ENCODE peak calls at places on chromosomes 16 and 17, in nine cellular contexts. One of them, this sample, is unnamed.

GRCh38 chr16:54203384-54203783 is 83.2 kb downstream of the IRX3 start:
- DNase-seq in T1000: no peak
- DNase-seq in GM23338: no peak
- DNase-seq in activated CD8-positive, alpha-beta memory T cell treated with anti-CD3 and anti-CD28 coated beads for 1 hour: no peak
- DNase-seq in CD8-positive, alpha-beta memory T cell: no peak
- DNase-seq in amniotic stem cell: no peak
- DNase-seq in Calu3: no peak
- DNase-seq in neural crest cell: no peak
- DNase-seq in MCF 10A: no peak
- DNase-seq in this sample: no peak

GRCh38 chr17:81401727-81402529 is 6.7 kb downstream of the BAHCC1 start:
- DNase-seq in T1000: no peak
- DNase-seq in GM23338: peak
- DNase-seq in activated CD8-positive, alpha-beta memory T cell treated with anti-CD3 and anti-CD28 coated beads for 1 hour: no peak
- DNase-seq in CD8-positive, alpha-beta memory T cell: no peak
- DNase-seq in amniotic stem cell: no peak
- DNase-seq in Calu3: no peak
- DNase-seq in neural crest cell: peak
- DNase-seq in MCF 10A: peak
- DNase-seq in this sample: peak

GRCh38 chr16:31695667-31696066 is 168.0 kb downstream of the AHSP start:
- DNase-seq in T1000: no peak
- DNase-seq in GM23338: no peak
- DNase-seq in activated CD8-positive, alpha-beta memory T cell treated with anti-CD3 and anti-CD28 coated beads for 1 hour: no peak
- DNase-seq in CD8-positive, alpha-beta memory T cell: peak
- DNase-seq in amniotic stem cell: no peak
- DNase-seq in Calu3: no peak
- DNase-seq in neural crest cell: no peak
- DNase-seq in MCF 10A: no peak
- DNase-seq in this sample: no peak

GRCh38 chr16:11372924-11373306 is 27.7 kb downstream of the RMI2 start:
- DNase-seq in T1000: no peak
- DNase-seq in GM23338: no peak
- DNase-seq in activated CD8-positive, alpha-beta memory T cell treated with anti-CD3 and anti-CD28 coated beads for 1 hour: no peak
- DNase-seq in CD8-positive, alpha-beta memory T cell: no peak
- DNase-seq in amniotic stem cell: no peak
- DNase-seq in Calu3: no peak
- DNase-seq in neural crest cell: no peak
- DNase-seq in MCF 10A: no peak
- DNase-seq in this sample: no peak

GRCh38 chr17:33459078-33459940 is 166.2 kb upstream of the ASIC2 start:
- DNase-seq in T1000: no peak
- DNase-seq in GM23338: peak
- DNase-seq in activated CD8-positive, alpha-beta memory T cell treated with anti-CD3 and anti-CD28 coated beads for 1 hour: no peak
- DNase-seq in CD8-positive, alpha-beta memory T cell: no peak
- DNase-seq in amniotic stem cell: no peak
- DNase-seq in Calu3: no peak
- DNase-seq in neural crest cell: no peak
- DNase-seq in MCF 10A: no peak
- DNase-seq in this sample: no peak

GRCh38 chr16:1727651-1728624 is 21.9 kb downstream of the MAPK8IP3 start:
- DNase-seq in T1000: no peak
- DNase-seq in GM23338: no peak
- DNase-seq in activated CD8-positive, alpha-beta memory T cell treated with anti-CD3 and anti-CD28 coated beads for 1 hour: no peak
- DNase-seq in CD8-positive, alpha-beta memory T cell: no peak
- DNase-seq in amniotic stem cell: no peak
- DNase-seq in Calu3: no peak
- DNase-seq in neural crest cell: no peak
- DNase-seq in MCF 10A: no peak
- DNase-seq in this sample: no peak

GRCh38 chr17:45098081-45098868 is 34.0 kb downstream of the PLCD3 start:
- DNase-seq in T1000: no peak
- DNase-seq in GM23338: no peak
- DNase-seq in activated CD8-positive, alpha-beta memory T cell treated with anti-CD3 and anti-CD28 coated beads for 1 hour: no peak
- DNase-seq in CD8-positive, alpha-beta memory T cell: no peak
- DNase-seq in amniotic stem cell: no peak
- DNase-seq in Calu3: no peak
- DNase-seq in neural crest cell: no peak
- DNase-seq in MCF 10A: no peak
- DNase-seq in this sample: no peak

GRCh38 chr17:64216385-64217248 is 46.4 kb downstream of the TEX2 start:
- DNase-seq in T1000: peak
- DNase-seq in GM23338: peak
- DNase-seq in activated CD8-positive, alpha-beta memory T cell treated with anti-CD3 and anti-CD28 coated beads for 1 hour: no peak
- DNase-seq in CD8-positive, alpha-beta memory T cell: no peak
- DNase-seq in amniotic stem cell: no peak
- DNase-seq in Calu3: peak
- DNase-seq in neural crest cell: no peak
- DNase-seq in MCF 10A: peak
- DNase-seq in this sample: peak

GRCh38 chr16:50598256-50598894 is 50.2 kb downstream of the NKD1 start:
- DNase-seq in T1000: no peak
- DNase-seq in GM23338: no peak
- DNase-seq in activated CD8-positive, alpha-beta memory T cell treated with anti-CD3 and anti-CD28 coated beads for 1 hour: no peak
- DNase-seq in CD8-positive, alpha-beta memory T cell: no peak
- DNase-seq in amniotic stem cell: no peak
- DNase-seq in Calu3: no peak
- DNase-seq in neural crest cell: no peak
- DNase-seq in MCF 10A: no peak
- DNase-seq in this sample: no peak

GRCh38 chr17:32881054-32881453 is 4.1 kb upstream of the MYO1D start:
- DNase-seq in T1000: no peak
- DNase-seq in GM23338: no peak
- DNase-seq in activated CD8-positive, alpha-beta memory T cell treated with anti-CD3 and anti-CD28 coated beads for 1 hour: no peak
- DNase-seq in CD8-positive, alpha-beta memory T cell: no peak
- DNase-seq in amniotic stem cell: no peak
- DNase-seq in Calu3: no peak
- DNase-seq in neural crest cell: no peak
- DNase-seq in MCF 10A: no peak
- DNase-seq in this sample: no peak

GRCh38 chr17:55683554-55684315 is 38.9 kb downstream of the TMEM100 start:
- DNase-seq in T1000: no peak
- DNase-seq in GM23338: no peak
- DNase-seq in activated CD8-positive, alpha-beta memory T cell treated with anti-CD3 and anti-CD28 coated beads for 1 hour: no peak
- DNase-seq in CD8-positive, alpha-beta memory T cell: no peak
- DNase-seq in amniotic stem cell: no peak
- DNase-seq in Calu3: no peak
- DNase-seq in neural crest cell: no peak
- DNase-seq in MCF 10A: no peak
- DNase-seq in this sample: no peak

GRCh38 chr17:8649157-8650118 is 18.9 kb upstream of the MYH10 start:
- DNase-seq in T1000: no peak
- DNase-seq in GM23338: no peak
- DNase-seq in activated CD8-positive, alpha-beta memory T cell treated with anti-CD3 and anti-CD28 coated beads for 1 hour: no peak
- DNase-seq in CD8-positive, alpha-beta memory T cell: no peak
- DNase-seq in amniotic stem cell: peak
- DNase-seq in Calu3: no peak
- DNase-seq in neural crest cell: no peak
- DNase-seq in MCF 10A: peak
- DNase-seq in this sample: no peak

GRCh38 chr17:27256225-27257030 is 37.5 kb upstream of the WSB1 start:
- DNase-seq in T1000: no peak
- DNase-seq in GM23338: no peak
- DNase-seq in activated CD8-positive, alpha-beta memory T cell treated with anti-CD3 and anti-CD28 coated beads for 1 hour: no peak
- DNase-seq in CD8-positive, alpha-beta memory T cell: no peak
- DNase-seq in amniotic stem cell: no peak
- DNase-seq in Calu3: no peak
- DNase-seq in neural crest cell: no peak
- DNase-seq in MCF 10A: peak
- DNase-seq in this sample: no peak

GRCh38 chr17:57166803-57167202 is 81.8 kb downstream of the AKAP1 start:
- DNase-seq in T1000: no peak
- DNase-seq in GM23338: peak
- DNase-seq in activated CD8-positive, alpha-beta memory T cell treated with anti-CD3 and anti-CD28 coated beads for 1 hour: no peak
- DNase-seq in CD8-positive, alpha-beta memory T cell: no peak
- DNase-seq in amniotic stem cell: no peak
- DNase-seq in Calu3: no peak
- DNase-seq in neural crest cell: no peak
- DNase-seq in MCF 10A: peak
- DNase-seq in this sample: peak

GRCh38 chr17:78034429-78035091 is 76.1 kb downstream of the TNRC6C start:
- DNase-seq in T1000: no peak
- DNase-seq in GM23338: no peak
- DNase-seq in activated CD8-positive, alpha-beta memory T cell treated with anti-CD3 and anti-CD28 coated beads for 1 hour: no peak
- DNase-seq in CD8-positive, alpha-beta memory T cell: no peak
- DNase-seq in amniotic stem cell: no peak
- DNase-seq in Calu3: no peak
- DNase-seq in neural crest cell: no peak
- DNase-seq in MCF 10A: peak
- DNase-seq in this sample: no peak

GRCh38 chr17:39485555-39485954 is 24.3 kb downstream of the CDK12 start:
- DNase-seq in T1000: peak
- DNase-seq in GM23338: no peak
- DNase-seq in activated CD8-positive, alpha-beta memory T cell treated with anti-CD3 and anti-CD28 coated beads for 1 hour: no peak
- DNase-seq in CD8-positive, alpha-beta memory T cell: no peak
- DNase-seq in amniotic stem cell: peak
- DNase-seq in Calu3: peak
- DNase-seq in neural crest cell: no peak
- DNase-seq in MCF 10A: peak
- DNase-seq in this sample: peak

GRCh38 chr17:28344011-28344410 is 8.4 kb downstream of the TNFAIP1 start:
- DNase-seq in T1000: no peak
- DNase-seq in GM23338: no peak
- DNase-seq in activated CD8-positive, alpha-beta memory T cell treated with anti-CD3 and anti-CD28 coated beads for 1 hour: no peak
- DNase-seq in CD8-positive, alpha-beta memory T cell: no peak
- DNase-seq in amniotic stem cell: no peak
- DNase-seq in Calu3: no peak
- DNase-seq in neural crest cell: no peak
- DNase-seq in MCF 10A: no peak
- DNase-seq in this sample: no peak

GRCh38 chr16:70163596-70163995 is 10.0 kb upstream of the CLEC18C start:
- DNase-seq in T1000: no peak
- DNase-seq in GM23338: no peak
- DNase-seq in activated CD8-positive, alpha-beta memory T cell treated with anti-CD3 and anti-CD28 coated beads for 1 hour: no peak
- DNase-seq in CD8-positive, alpha-beta memory T cell: no peak
- DNase-seq in amniotic stem cell: no peak
- DNase-seq in Calu3: no peak
- DNase-seq in neural crest cell: no peak
- DNase-seq in MCF 10A: no peak
- DNase-seq in this sample: no peak

GRCh38 chr17:16215965-16216316 is 607 bp upstream of the NCOR1 start:
- DNase-seq in T1000: no peak
- DNase-seq in GM23338: peak
- DNase-seq in activated CD8-positive, alpha-beta memory T cell treated with anti-CD3 and anti-CD28 coated beads for 1 hour: no peak
- DNase-seq in CD8-positive, alpha-beta memory T cell: no peak
- DNase-seq in amniotic stem cell: no peak
- DNase-seq in Calu3: no peak
- DNase-seq in neural crest cell: no peak
- DNase-seq in MCF 10A: no peak
- DNase-seq in this sample: peak

GRCh38 chr17:17416400-17417360 is 60.1 kb upstream of the MED9 start:
- DNase-seq in T1000: no peak
- DNase-seq in GM23338: no peak
- DNase-seq in activated CD8-positive, alpha-beta memory T cell treated with anti-CD3 and anti-CD28 coated beads for 1 hour: no peak
- DNase-seq in CD8-positive, alpha-beta memory T cell: no peak
- DNase-seq in amniotic stem cell: no peak
- DNase-seq in Calu3: peak
- DNase-seq in neural crest cell: no peak
- DNase-seq in MCF 10A: peak
- DNase-seq in this sample: no peak

GRCh38 chr17:82296511-82297279 is 20.7 kb downstream of the CD7 start:
- DNase-seq in T1000: no peak
- DNase-seq in GM23338: no peak
- DNase-seq in activated CD8-positive, alpha-beta memory T cell treated with anti-CD3 and anti-CD28 coated beads for 1 hour: no peak
- DNase-seq in CD8-positive, alpha-beta memory T cell: no peak
- DNase-seq in amniotic stem cell: no peak
- DNase-seq in Calu3: no peak
- DNase-seq in neural crest cell: no peak
- DNase-seq in MCF 10A: peak
- DNase-seq in this sample: no peak

GRCh38 chr17:77619851-77620250 is 338.7 kb upstream of the TNRC6C start:
- DNase-seq in T1000: no peak
- DNase-seq in GM23338: no peak
- DNase-seq in activated CD8-positive, alpha-beta memory T cell treated with anti-CD3 and anti-CD28 coated beads for 1 hour: no peak
- DNase-seq in CD8-positive, alpha-beta memory T cell: no peak
- DNase-seq in amniotic stem cell: no peak
- DNase-seq in Calu3: no peak
- DNase-seq in neural crest cell: no peak
- DNase-seq in MCF 10A: peak
- DNase-seq in this sample: no peak

GRCh38 chr16:84518804-84519341 is 14.4 kb upstream of the MEAK7 start:
- DNase-seq in T1000: no peak
- DNase-seq in GM23338: no peak
- DNase-seq in activated CD8-positive, alpha-beta memory T cell treated with anti-CD3 and anti-CD28 coated beads for 1 hour: peak
- DNase-seq in CD8-positive, alpha-beta memory T cell: peak
- DNase-seq in amniotic stem cell: no peak
- DNase-seq in Calu3: no peak
- DNase-seq in neural crest cell: no peak
- DNase-seq in MCF 10A: no peak
- DNase-seq in this sample: no peak

GRCh38 chr16:3908951-3909437 is 28.5 kb upstream of the CREBBP start:
- DNase-seq in T1000: no peak
- DNase-seq in GM23338: peak
- DNase-seq in activated CD8-positive, alpha-beta memory T cell treated with anti-CD3 and anti-CD28 coated beads for 1 hour: no peak
- DNase-seq in CD8-positive, alpha-beta memory T cell: no peak
- DNase-seq in amniotic stem cell: no peak
- DNase-seq in Calu3: no peak
- DNase-seq in neural crest cell: no peak
- DNase-seq in MCF 10A: no peak
- DNase-seq in this sample: no peak

GRCh38 chr16:750454-750853 is 9.7 kb upstream of the CIAO3 start:
- DNase-seq in T1000: no peak
- DNase-seq in GM23338: no peak
- DNase-seq in activated CD8-positive, alpha-beta memory T cell treated with anti-CD3 and anti-CD28 coated beads for 1 hour: no peak
- DNase-seq in CD8-positive, alpha-beta memory T cell: no peak
- DNase-seq in amniotic stem cell: no peak
- DNase-seq in Calu3: no peak
- DNase-seq in neural crest cell: no peak
- DNase-seq in MCF 10A: no peak
- DNase-seq in this sample: no peak

GRCh38 chr17:37791434-37791833 is 46.6 kb upstream of the HNF1B start:
- DNase-seq in T1000: no peak
- DNase-seq in GM23338: peak
- DNase-seq in activated CD8-positive, alpha-beta memory T cell treated with anti-CD3 and anti-CD28 coated beads for 1 hour: no peak
- DNase-seq in CD8-positive, alpha-beta memory T cell: peak
- DNase-seq in amniotic stem cell: no peak
- DNase-seq in Calu3: peak
- DNase-seq in neural crest cell: no peak
- DNase-seq in MCF 10A: peak
- DNase-seq in this sample: peak

GRCh38 chr16:51989637-51990230 is 557.2 kb downstream of the TOX3 start:
- DNase-seq in T1000: no peak
- DNase-seq in GM23338: no peak
- DNase-seq in activated CD8-positive, alpha-beta memory T cell treated with anti-CD3 and anti-CD28 coated beads for 1 hour: no peak
- DNase-seq in CD8-positive, alpha-beta memory T cell: no peak
- DNase-seq in amniotic stem cell: no peak
- DNase-seq in Calu3: no peak
- DNase-seq in neural crest cell: no peak
- DNase-seq in MCF 10A: no peak
- DNase-seq in this sample: no peak

GRCh38 chr16:11913425-11914079 is 2.2 kb downstream of the GSPT1 start:
- DNase-seq in T1000: no peak
- DNase-seq in GM23338: no peak
- DNase-seq in activated CD8-positive, alpha-beta memory T cell treated with anti-CD3 and anti-CD28 coated beads for 1 hour: no peak
- DNase-seq in CD8-positive, alpha-beta memory T cell: peak
- DNase-seq in amniotic stem cell: no peak
- DNase-seq in Calu3: peak
- DNase-seq in neural crest cell: no peak
- DNase-seq in MCF 10A: peak
- DNase-seq in this sample: no peak

GRCh38 chr16:67608367-67608766 is 36.6 kb upstream of the CARMIL2 start:
- DNase-seq in T1000: no peak
- DNase-seq in GM23338: no peak
- DNase-seq in activated CD8-positive, alpha-beta memory T cell treated with anti-CD3 and anti-CD28 coated beads for 1 hour: no peak
- DNase-seq in CD8-positive, alpha-beta memory T cell: no peak
- DNase-seq in amniotic stem cell: no peak
- DNase-seq in Calu3: no peak
- DNase-seq in neural crest cell: no peak
- DNase-seq in MCF 10A: no peak
- DNase-seq in this sample: no peak

GRCh38 chr17:47978324-47978723 is 7.4 kb downstream of the CDK5RAP3 start:
- DNase-seq in T1000: no peak
- DNase-seq in GM23338: peak
- DNase-seq in activated CD8-positive, alpha-beta memory T cell treated with anti-CD3 and anti-CD28 coated beads for 1 hour: no peak
- DNase-seq in CD8-positive, alpha-beta memory T cell: peak
- DNase-seq in amniotic stem cell: peak
- DNase-seq in Calu3: peak
- DNase-seq in neural crest cell: peak
- DNase-seq in MCF 10A: peak
- DNase-seq in this sample: peak